ENCODE peak calls at places on chromosomes 12 and 14, in seven cellular contexts. F is NCI-H1694; M is NCI-H226; G is activated gamma-delta T cell treated with Interleukin-2 at 50 U/mL for 16 hours; H is activated CD4-positive, CD25-positive, alpha-beta regulatory T cell treated with anti-CD3 and anti-CD28 coated beads, Interleukin-2, amount 50 U/mL, for 16 hours; P is frontal cortex; T is stimulated activated CD4-positive, alpha-beta T cell treated with anti-CD3 and anti-CD28 coated beads, TNF-alpha, amount 100 ng/mL, for 1 hour. Q is an unnamed sample.

GRCh38 chr14:104895207-104895785 is 29.4 kb upstream of the PLD4 start:
- DNase-seq in F (no peak), M (no peak), G (no peak), H (no peak), P (no peak), T (no peak), Q (no peak)

GRCh38 chr12:67705394-67706370 is 57.1 kb downstream of the DYRK2 start:
- DNase-seq in F (no peak), M (peak; percentile 40), G (no peak), H (no peak), P (no peak), T (no peak), Q (no peak)

GRCh38 chr12:49655595-49656236 is 32.4 kb downstream of the PRPF40B start:
- DNase-seq in F (no peak), M (no peak), G (no peak), H (no peak), P (no peak), T (no peak), Q (no peak)

GRCh38 chr12:101713059-101713682 is 15.7 kb downstream of the CHPT1 start:
- DNase-seq in F (no peak), M (no peak), G (no peak), H (no peak), P (no peak), T (no peak), Q (no peak)

GRCh38 chr12:94150483-94151225 is 2.3 kb downstream of the PLXNC1 start:
- DNase-seq in F (no peak), M (no peak), G (peak; percentile 38), H (no peak), P (no peak), T (no peak), Q (peak; percentile 79)

GRCh38 chr12:104219361-104219892 is 3.8 kb downstream of the TXNRD1 start:
- DNase-seq in F (no peak), M (peak; percentile 98), G (no peak), H (no peak), P (no peak), T (no peak), Q (no peak)

GRCh38 chr12:76506149-76506548 is 53.4 kb downstream of the OSBPL8 start:
- DNase-seq in F (no peak), M (no peak), G (no peak), H (no peak), P (no peak), T (no peak), Q (no peak)

GRCh38 chr14:70648374-70648773 is 6.7 kb downstream of the TTC9 start:
- DNase-seq in F (no peak), M (no peak), G (no peak), H (no peak), P (no peak), T (no peak), Q (no peak)

GRCh38 chr12:116166306-116166705 is 111.2 kb downstream of the MED13L start:
- DNase-seq in F (no peak), M (no peak), G (no peak), H (no peak), P (no peak), T (no peak), Q (no peak)

GRCh38 chr12:62158013-62158412 is 102.2 kb upstream of the USP15 start:
- DNase-seq in F (no peak), M (no peak), G (no peak), H (no peak), P (no peak), T (no peak), Q (no peak)

GRCh38 chr12:13112968-13113367 is 9.5 kb upstream of the GSG1 start:
- DNase-seq in F (no peak), M (no peak), G (no peak), H (no peak), P (no peak), T (no peak), Q (no peak)

GRCh38 chr12:53115112-53115890 is 12.0 kb downstream of the SOAT2 start:
- DNase-seq in F (no peak), M (no peak), G (no peak), H (no peak), P (no peak), T (no peak), Q (no peak)

GRCh38 chr12:95390932-95391331 is 83.0 kb upstream of the METAP2 start:
- DNase-seq in F (no peak), M (no peak), G (no peak), H (no peak), P (no peak), T (no peak), Q (no peak)

GRCh38 chr14:65361920-65362319 is 50.6 kb upstream of the FUT8 start:
- DNase-seq in F (no peak), M (peak; percentile 29), G (no peak), H (no peak), P (no peak), T (no peak), Q (no peak)

GRCh38 chr14:105028251-105028927 is 7.5 kb upstream of the CDCA4 start:
- DNase-seq in F (no peak), M (no peak), G (no peak), H (no peak), P (no peak), T (no peak), Q (no peak)

GRCh38 chr12:84874125-84874824 is 38.3 kb downstream of the SLC6A15 start:
- DNase-seq in F (peak; percentile 24), M (peak; percentile 30), G (no peak), H (no peak), P (peak; percentile 8), T (no peak), Q (peak; percentile 61)

GRCh38 chr14:92093320-92093719 is 13.1 kb downstream of the ATXN3 start:
- DNase-seq in F (no peak), M (no peak), G (no peak), H (no peak), P (no peak), T (no peak), Q (peak; percentile 10)

GRCh38 chr14:94127330-94127729 is 2.1 kb downstream of the IFI27L2 start:
- DNase-seq in F (no peak), M (no peak), G (no peak), H (no peak), P (no peak), T (no peak), Q (no peak)

GRCh38 chr12:39070775-39071174 is 165.4 kb upstream of the CPNE8 start:
- DNase-seq in F (no peak), M (no peak), G (no peak), H (no peak), P (no peak), T (no peak), Q (no peak)

GRCh38 chr12:123761841-123762714 is at the start of gene DNAH10:
- DNase-seq in F (no peak), M (no peak), G (peak; percentile 29), H (no peak), P (no peak), T (no peak), Q (peak; percentile 5)

GRCh38 chr12:19430988-19431387 is 8.3 kb upstream of the AEBP2 start:
- DNase-seq in F (no peak), M (no peak), G (no peak), H (no peak), P (no peak), T (no peak), Q (no peak)

GRCh38 chr14:99604766-99605298 is 825 bp upstream of the CCDC85C start:
- DNase-seq in F (no peak), M (peak; percentile 38), G (no peak), H (no peak), P (peak; percentile 50), T (no peak), Q (no peak)

GRCh38 chr12:7090222-7090998 is 1.8 kb downstream of the C1R start:
- DNase-seq in F (no peak), M (no peak), G (no peak), H (no peak), P (no peak), T (no peak), Q (no peak)

GRCh38 chr14:51597511-51597920 is 54.2 kb upstream of the FRMD6 start:
- DNase-seq in F (no peak), M (peak; percentile 68), G (no peak), H (no peak), P (no peak), T (no peak), Q (no peak)

GRCh38 chr12:34377243-34378035 is 355.1 kb downstream of the ALG10 start:
- DNase-seq in F (no peak), M (no peak), G (no peak), H (no peak), P (no peak), T (no peak), Q (no peak)

GRCh38 chr14:58817846-58818245 is 180.1 kb downstream of the DACT1 start:
- DNase-seq in F (no peak), M (no peak), G (no peak), H (no peak), P (no peak), T (no peak), Q (no peak)

GRCh38 chr12:84803661-84804060 is 108.9 kb downstream of the SLC6A15 start:
- DNase-seq in F (no peak), M (no peak), G (no peak), H (no peak), P (no peak), T (no peak), Q (no peak)

GRCh38 chr12:123024819-123025391 is 44.4 kb downstream of the ARL6IP4 start:
- DNase-seq in F (no peak), M (no peak), G (no peak), H (no peak), P (no peak), T (no peak), Q (no peak)

GRCh38 chr14:84375235-84375634 is 1154.7 kb upstream of the FLRT2 start:
- DNase-seq in F (no peak), M (no peak), G (no peak), H (no peak), P (no peak), T (no peak), Q (no peak)

GRCh38 chr12:50505386-50505827 is 622 bp downstream of the DIP2B start:
- DNase-seq in F (no peak), M (peak; percentile 7), G (peak; percentile 32), H (no peak), P (no peak), T (no peak), Q (peak; percentile 12)

GRCh38 chr14:64724578-64724930 is 20.3 kb downstream of the PLEKHG3 start:
- DNase-seq in F (no peak), M (no peak), G (no peak), H (no peak), P (no peak), T (no peak), Q (no peak)

Q was measured in NCI-H1092 treated with DMSO at 0.1 percent for 48 hours.